ENCODE peak calls at places on chromosomes 2 and 18, in four cellular contexts. One of them, this sample, is unnamed.

GRCh38 chr2:203804070-203804469 is 63.5 kb upstream of the CTLA4 start:
- DNase-seq in AG08396: peak
- DNase-seq in non-pigmented ciliary epithelial cell: peak
- DNase-seq in activated CD4-positive, alpha-beta T cell treated with anti-CD3 and anti-CD28 coated beads, Interleukin-2, amount 50 U/mL, for 4 hours: peak
- DNase-seq in this sample: peak

GRCh38 chr18:400466-400865 is 100.0 kb downstream of the COLEC12 start:
- DNase-seq in AG08396: peak
- DNase-seq in non-pigmented ciliary epithelial cell: no peak
- DNase-seq in activated CD4-positive, alpha-beta T cell treated with anti-CD3 and anti-CD28 coated beads, Interleukin-2, amount 50 U/mL, for 4 hours: no peak
- DNase-seq in this sample: peak

GRCh38 chr2:176562359-176563043 is 293.3 kb downstream of the MTX2 start:
- DNase-seq in activated CD4-positive, alpha-beta T cell treated with anti-CD3 and anti-CD28 coated beads, Interleukin-2, amount 50 U/mL, for 4 hours: no peak
- DNase-seq in non-pigmented ciliary epithelial cell: no peak
- DNase-seq in AG08396: no peak
- DNase-seq in this sample: no peak

GRCh38 chr2:152542995-152543481 is 174.2 kb downstream of the PRPF40A start:
- DNase-seq in activated CD4-positive, alpha-beta T cell treated with anti-CD3 and anti-CD28 coated beads, Interleukin-2, amount 50 U/mL, for 4 hours: no peak
- DNase-seq in AG08396: peak
- DNase-seq in non-pigmented ciliary epithelial cell: peak
- DNase-seq in this sample: peak

GRCh38 chr18:77039196-77040140 is 93.1 kb downstream of the MBP start:
- DNase-seq in AG08396: no peak
- DNase-seq in activated CD4-positive, alpha-beta T cell treated with anti-CD3 and anti-CD28 coated beads, Interleukin-2, amount 50 U/mL, for 4 hours: no peak
- DNase-seq in non-pigmented ciliary epithelial cell: no peak
- DNase-seq in this sample: no peak

GRCh38 chr2:62409442-62409841 is 96.6 kb downstream of the TMEM17 start:
- DNase-seq in activated CD4-positive, alpha-beta T cell treated with anti-CD3 and anti-CD28 coated beads, Interleukin-2, amount 50 U/mL, for 4 hours: no peak
- DNase-seq in AG08396: no peak
- DNase-seq in non-pigmented ciliary epithelial cell: no peak
- DNase-seq in this sample: no peak

GRCh38 chr2:88690591-88691338 is 708 bp upstream of the RPIA start:
- DNase-seq in non-pigmented ciliary epithelial cell: no peak
- DNase-seq in AG08396: peak
- DNase-seq in activated CD4-positive, alpha-beta T cell treated with anti-CD3 and anti-CD28 coated beads, Interleukin-2, amount 50 U/mL, for 4 hours: peak
- DNase-seq in this sample: no peak

GRCh38 chr2:215367647-215368492 is 56.0 kb downstream of the ATIC start:
- DNase-seq in AG08396: peak
- DNase-seq in activated CD4-positive, alpha-beta T cell treated with anti-CD3 and anti-CD28 coated beads, Interleukin-2, amount 50 U/mL, for 4 hours: no peak
- DNase-seq in non-pigmented ciliary epithelial cell: no peak
- DNase-seq in this sample: peak

GRCh38 chr2:171772373-171772772 is 85.1 kb downstream of the DYNC1I2 start:
- DNase-seq in activated CD4-positive, alpha-beta T cell treated with anti-CD3 and anti-CD28 coated beads, Interleukin-2, amount 50 U/mL, for 4 hours: no peak
- DNase-seq in non-pigmented ciliary epithelial cell: no peak
- DNase-seq in AG08396: no peak
- DNase-seq in this sample: no peak

GRCh38 chr2:169892951-169893350 is 65.7 kb downstream of the UBR3 start:
- DNase-seq in AG08396: no peak
- DNase-seq in non-pigmented ciliary epithelial cell: no peak
- DNase-seq in activated CD4-positive, alpha-beta T cell treated with anti-CD3 and anti-CD28 coated beads, Interleukin-2, amount 50 U/mL, for 4 hours: no peak
- DNase-seq in this sample: no peak

GRCh38 chr2:38224181-38224580 is 148.2 kb upstream of the CYP1B1 start:
- DNase-seq in activated CD4-positive, alpha-beta T cell treated with anti-CD3 and anti-CD28 coated beads, Interleukin-2, amount 50 U/mL, for 4 hours: no peak
- DNase-seq in non-pigmented ciliary epithelial cell: no peak
- DNase-seq in AG08396: no peak
- DNase-seq in this sample: no peak

GRCh38 chr2:45256173-45256866 is 247.1 kb upstream of the SIX2 start:
- DNase-seq in AG08396: no peak
- DNase-seq in activated CD4-positive, alpha-beta T cell treated with anti-CD3 and anti-CD28 coated beads, Interleukin-2, amount 50 U/mL, for 4 hours: no peak
- DNase-seq in non-pigmented ciliary epithelial cell: no peak
- DNase-seq in this sample: no peak

GRCh38 chr2:27509326-27509725 is 12.7 kb downstream of the GCKR start:
- DNase-seq in non-pigmented ciliary epithelial cell: no peak
- DNase-seq in AG08396: no peak
- DNase-seq in activated CD4-positive, alpha-beta T cell treated with anti-CD3 and anti-CD28 coated beads, Interleukin-2, amount 50 U/mL, for 4 hours: no peak
- DNase-seq in this sample: peak

GRCh38 chr18:22285299-22286140 is 116.1 kb downstream of the GATA6 start:
- DNase-seq in activated CD4-positive, alpha-beta T cell treated with anti-CD3 and anti-CD28 coated beads, Interleukin-2, amount 50 U/mL, for 4 hours: no peak
- DNase-seq in non-pigmented ciliary epithelial cell: no peak
- DNase-seq in AG08396: no peak
- DNase-seq in this sample: no peak

GRCh38 chr2:59413751-59414570 is 1139.5 kb downstream of the BCL11A start:
- DNase-seq in activated CD4-positive, alpha-beta T cell treated with anti-CD3 and anti-CD28 coated beads, Interleukin-2, amount 50 U/mL, for 4 hours: no peak
- DNase-seq in non-pigmented ciliary epithelial cell: no peak
- DNase-seq in AG08396: no peak
- DNase-seq in this sample: no peak

GRCh38 chr2:239361311-239361642 is 39.5 kb downstream of the HDAC4 start:
- DNase-seq in AG08396: peak
- DNase-seq in activated CD4-positive, alpha-beta T cell treated with anti-CD3 and anti-CD28 coated beads, Interleukin-2, amount 50 U/mL, for 4 hours: no peak
- DNase-seq in non-pigmented ciliary epithelial cell: no peak
- DNase-seq in this sample: no peak

GRCh38 chr2:4518596-4518995 is 815.2 kb downstream of the DCDC2C start:
- DNase-seq in non-pigmented ciliary epithelial cell: no peak
- DNase-seq in AG08396: no peak
- DNase-seq in activated CD4-positive, alpha-beta T cell treated with anti-CD3 and anti-CD28 coated beads, Interleukin-2, amount 50 U/mL, for 4 hours: no peak
- DNase-seq in this sample: no peak

GRCh38 chr2:10777111-10777841 is 35.3 kb downstream of the PDIA6 start:
- DNase-seq in activated CD4-positive, alpha-beta T cell treated with anti-CD3 and anti-CD28 coated beads, Interleukin-2, amount 50 U/mL, for 4 hours: no peak
- DNase-seq in AG08396: no peak
- DNase-seq in non-pigmented ciliary epithelial cell: no peak
- DNase-seq in this sample: no peak

GRCh38 chr18:8974279-8974678 is 128.2 kb upstream of the NDUFV2 start:
- DNase-seq in activated CD4-positive, alpha-beta T cell treated with anti-CD3 and anti-CD28 coated beads, Interleukin-2, amount 50 U/mL, for 4 hours: no peak
- DNase-seq in AG08396: no peak
- DNase-seq in non-pigmented ciliary epithelial cell: no peak
- DNase-seq in this sample: no peak

GRCh38 chr2:160387558-160388262 is 105.9 kb downstream of the RBMS1 start:
- DNase-seq in AG08396: peak
- DNase-seq in non-pigmented ciliary epithelial cell: peak
- DNase-seq in activated CD4-positive, alpha-beta T cell treated with anti-CD3 and anti-CD28 coated beads, Interleukin-2, amount 50 U/mL, for 4 hours: no peak
- DNase-seq in this sample: peak

GRCh38 chr2:119473621-119474370 is 42.1 kb downstream of the TMEM37 start:
- DNase-seq in non-pigmented ciliary epithelial cell: no peak
- DNase-seq in AG08396: no peak
- DNase-seq in activated CD4-positive, alpha-beta T cell treated with anti-CD3 and anti-CD28 coated beads, Interleukin-2, amount 50 U/mL, for 4 hours: no peak
- DNase-seq in this sample: no peak

GRCh38 chr2:161199885-161200284 is 39.7 kb downstream of the TANK start:
- DNase-seq in AG08396: no peak
- DNase-seq in non-pigmented ciliary epithelial cell: no peak
- DNase-seq in activated CD4-positive, alpha-beta T cell treated with anti-CD3 and anti-CD28 coated beads, Interleukin-2, amount 50 U/mL, for 4 hours: no peak
- DNase-seq in this sample: no peak

GRCh38 chr2:122145805-122146204 is 390.4 kb downstream of the TSN start:
- DNase-seq in non-pigmented ciliary epithelial cell: no peak
- DNase-seq in activated CD4-positive, alpha-beta T cell treated with anti-CD3 and anti-CD28 coated beads, Interleukin-2, amount 50 U/mL, for 4 hours: no peak
- DNase-seq in AG08396: no peak
- DNase-seq in this sample: no peak

GRCh38 chr2:45986509-45986908 is 310.7 kb upstream of the EPAS1 start:
- DNase-seq in AG08396: no peak
- DNase-seq in non-pigmented ciliary epithelial cell: no peak
- DNase-seq in activated CD4-positive, alpha-beta T cell treated with anti-CD3 and anti-CD28 coated beads, Interleukin-2, amount 50 U/mL, for 4 hours: no peak
- DNase-seq in this sample: no peak

GRCh38 chr2:129711816-129712420 is 267.5 kb upstream of the RAB6C start:
- DNase-seq in activated CD4-positive, alpha-beta T cell treated with anti-CD3 and anti-CD28 coated beads, Interleukin-2, amount 50 U/mL, for 4 hours: no peak
- DNase-seq in non-pigmented ciliary epithelial cell: no peak
- DNase-seq in AG08396: no peak
- DNase-seq in this sample: no peak

GRCh38 chr2:164066095-164066494 is 330.3 kb upstream of the FIGN start:
- DNase-seq in AG08396: no peak
- DNase-seq in non-pigmented ciliary epithelial cell: no peak
- DNase-seq in activated CD4-positive, alpha-beta T cell treated with anti-CD3 and anti-CD28 coated beads, Interleukin-2, amount 50 U/mL, for 4 hours: no peak
- DNase-seq in this sample: no peak

GRCh38 chr2:17877811-17878221 is 651 bp upstream of the KCNS3 start:
- DNase-seq in AG08396: peak
- DNase-seq in activated CD4-positive, alpha-beta T cell treated with anti-CD3 and anti-CD28 coated beads, Interleukin-2, amount 50 U/mL, for 4 hours: no peak
- DNase-seq in non-pigmented ciliary epithelial cell: no peak
- DNase-seq in this sample: no peak

GRCh38 chr2:102708847-102709559 is 52.8 kb upstream of the TMEM182 start:
- DNase-seq in non-pigmented ciliary epithelial cell: peak
- DNase-seq in AG08396: peak
- DNase-seq in activated CD4-positive, alpha-beta T cell treated with anti-CD3 and anti-CD28 coated beads, Interleukin-2, amount 50 U/mL, for 4 hours: no peak
- DNase-seq in this sample: no peak

GRCh38 chr2:8006181-8006580 is 675.7 kb upstream of the ID2 start:
- DNase-seq in AG08396: no peak
- DNase-seq in non-pigmented ciliary epithelial cell: no peak
- DNase-seq in activated CD4-positive, alpha-beta T cell treated with anti-CD3 and anti-CD28 coated beads, Interleukin-2, amount 50 U/mL, for 4 hours: no peak
- DNase-seq in this sample: no peak

GRCh38 chr18:2139676-2140075 is 431.6 kb downstream of the METTL4 start:
- DNase-seq in activated CD4-positive, alpha-beta T cell treated with anti-CD3 and anti-CD28 coated beads, Interleukin-2, amount 50 U/mL, for 4 hours: no peak
- DNase-seq in non-pigmented ciliary epithelial cell: no peak
- DNase-seq in AG08396: peak
- DNase-seq in this sample: no peak

GRCh38 chr2:39156107-39156506 is 35.3 kb upstream of the SOS1 start:
- DNase-seq in non-pigmented ciliary epithelial cell: no peak
- DNase-seq in activated CD4-positive, alpha-beta T cell treated with anti-CD3 and anti-CD28 coated beads, Interleukin-2, amount 50 U/mL, for 4 hours: no peak
- DNase-seq in AG08396: no peak
- DNase-seq in this sample: no peak

GRCh38 chr2:201148434-201148833 is 32.5 kb downstream of the CFLAR start:
- DNase-seq in activated CD4-positive, alpha-beta T cell treated with anti-CD3 and anti-CD28 coated beads, Interleukin-2, amount 50 U/mL, for 4 hours: no peak
- DNase-seq in non-pigmented ciliary epithelial cell: no peak
- DNase-seq in AG08396: no peak
- DNase-seq in this sample: no peak

GRCh38 chr2:24054366-24055010 is 4.9 kb downstream of the FKBP1B start:
- DNase-seq in AG08396: no peak
- DNase-seq in activated CD4-positive, alpha-beta T cell treated with anti-CD3 and anti-CD28 coated beads, Interleukin-2, amount 50 U/mL, for 4 hours: no peak
- DNase-seq in non-pigmented ciliary epithelial cell: no peak
- DNase-seq in this sample: no peak

GRCh38 chr2:191857406-191857805 is 10.5 kb upstream of the CAVIN2 start:
- DNase-seq in AG08396: no peak
- DNase-seq in activated CD4-positive, alpha-beta T cell treated with anti-CD3 and anti-CD28 coated beads, Interleukin-2, amount 50 U/mL, for 4 hours: no peak
- DNase-seq in non-pigmented ciliary epithelial cell: no peak
- DNase-seq in this sample: peak

GRCh38 chr2:23244656-23245055 is 140.3 kb upstream of the KLHL29 start:
- DNase-seq in activated CD4-positive, alpha-beta T cell treated with anti-CD3 and anti-CD28 coated beads, Interleukin-2, amount 50 U/mL, for 4 hours: no peak
- DNase-seq in non-pigmented ciliary epithelial cell: no peak
- DNase-seq in AG08396: no peak
- DNase-seq in this sample: no peak

GRCh38 chr2:226609361-226609760 is 190.3 kb downstream of the IRS1 start:
- DNase-seq in activated CD4-positive, alpha-beta T cell treated with anti-CD3 and anti-CD28 coated beads, Interleukin-2, amount 50 U/mL, for 4 hours: no peak
- DNase-seq in non-pigmented ciliary epithelial cell: peak
- DNase-seq in AG08396: peak
- DNase-seq in this sample: peak

GRCh38 chr2:235511751-235512698 is 18.2 kb downstream of the AGAP1 start:
- DNase-seq in activated CD4-positive, alpha-beta T cell treated with anti-CD3 and anti-CD28 coated beads, Interleukin-2, amount 50 U/mL, for 4 hours: no peak
- DNase-seq in non-pigmented ciliary epithelial cell: no peak
- DNase-seq in AG08396: no peak
- DNase-seq in this sample: no peak

GRCh38 chr2:217393585-217394032 is 533.7 kb upstream of the TNP1 start:
- DNase-seq in non-pigmented ciliary epithelial cell: no peak
- DNase-seq in AG08396: peak
- DNase-seq in activated CD4-positive, alpha-beta T cell treated with anti-CD3 and anti-CD28 coated beads, Interleukin-2, amount 50 U/mL, for 4 hours: no peak
- DNase-seq in this sample: peak